ENCODE peak calls at places on chromosomes 2 and 18, in nine cellular contexts. R is NCI-H2081; N is CD8-positive, alpha-beta memory T cell; W is COLO829; Z is heart right ventricle; X is prostate gland; T is IMR-90; O is mucosa of descending colon; I is cardiac fibroblast. G is an unnamed sample.

GRCh38 chr2:7919510-7919909 is 762.3 kb upstream of the ID2 start:
- DNase-seq in Z (no peak), W (peak), T (no peak), X (no peak), O (no peak), N (no peak), R (no peak), I (no peak), G (no peak)

GRCh38 chr2:208279236-208279635 is 13.2 kb downstream of the PIKFYVE start:
- DNase-seq in I (no peak), X (no peak), R (no peak), Z (no peak), O (no peak), T (no peak), N (no peak), W (no peak), G (no peak)

GRCh38 chr2:37873229-37873628 is 51.9 kb upstream of the RMDN2 start:
- DNase-seq in R (no peak), Z (no peak), X (no peak), W (no peak), T (no peak), I (no peak), N (no peak), O (no peak), G (no peak)

GRCh38 chr2:238155761-238156694 is 2.7 kb upstream of the ERFE start:
- DNase-seq in N (no peak), W (no peak), T (peak), O (no peak), I (peak), R (no peak), Z (peak), X (no peak), G (no peak)

GRCh38 chr2:6352906-6353515 is 512.7 kb downstream of the CMPK2 start:
- DNase-seq in W (peak), X (peak), Z (peak), T (peak), O (peak), R (peak), N (no peak), I (peak), G (peak)

GRCh38 chr18:79451237-79452125 is 55.8 kb downstream of the NFATC1 start:
- DNase-seq in R (no peak), I (no peak), N (no peak), O (no peak), T (no peak), Z (no peak), X (no peak), W (no peak), G (no peak)

GRCh38 chr2:144201126-144201525 is 318.8 kb downstream of the ZEB2 start:
- DNase-seq in W (no peak), T (no peak), N (no peak), R (no peak), O (no peak), X (no peak), Z (no peak), I (no peak), G (no peak)

GRCh38 chr2:201234167-201235139 is 25.9 kb upstream of the CASP8 start:
- DNase-seq in W (no peak), O (peak), T (peak), X (no peak), I (no peak), R (peak), Z (no peak), N (no peak), G (no peak)

GRCh38 chr2:148721991-148722777 is 77.6 kb downstream of the EPC2 start:
- DNase-seq in T (peak), W (no peak), Z (no peak), N (no peak), X (no peak), I (peak), O (no peak), R (no peak), G (no peak)

G was measured in dorsolateral prefrontal cortex.